ENCODE peak calls at places on chromosomes 12 and 14, in four cellular contexts. T, F, J and H are unnamed samples.

GRCh38 chr14:59213368-59214315 is 25.2 kb downstream of the DAAM1 start:
- DNase-seq in J (no peak), T (no peak), F (no peak), H (peak; percentile 23)

GRCh38 chr12:113010701-113011100 is 32.4 kb downstream of the OAS2 start:
- DNase-seq in J (no peak), T (no peak), F (no peak), H (no peak)

GRCh38 chr14:29664515-29664914 is 263.1 kb downstream of the PRKD1 start:
- DNase-seq in T (no peak), F (no peak), J (no peak), H (no peak)

GRCh38 chr14:54338696-54339317 is 58.0 kb upstream of the CDKN3 start:
- DNase-seq in F (no peak), J (no peak), T (no peak), H (peak; percentile 15)

GRCh38 chr12:116393859-116394650 is 116.6 kb upstream of the MED13L start:
- DNase-seq in F (no peak), T (no peak), J (no peak), H (no peak)

GRCh38 chr12:66387067-66387466 is 84.8 kb downstream of the HELB start:
- DNase-seq in J (no peak), T (no peak), F (no peak), H (no peak)

GRCh38 chr14:89688520-89688919 is 266.0 kb downstream of the EFCAB11 start:
- DNase-seq in T (no peak), J (no peak), F (no peak), H (no peak)

GRCh38 chr12:19206493-19207077 is 77.1 kb downstream of the PLEKHA5 start:
- DNase-seq in F (no peak), J (no peak), T (no peak), H (no peak)

GRCh38 chr12:73892181-73892580 is 645.5 kb upstream of the ATXN7L3B start:
- DNase-seq in T (no peak), J (no peak), F (no peak), H (no peak)

GRCh38 chr12:65446901-65447300 is 168.4 kb downstream of the MSRB3 start:
- DNase-seq in J (no peak), T (no peak), F (no peak), H (no peak)

GRCh38 chr14:75150150-75150549 is 23.3 kb upstream of the NEK9 start:
- DNase-seq in F (no peak), T (no peak), J (no peak), H (no peak)

GRCh38 chr14:21071225-21072041 is 1.3 kb downstream of the ARHGEF40 start:
- DNase-seq in F (peak; percentile 68), T (peak; percentile 88), J (peak; percentile 87), H (peak; percentile 88)

GRCh38 chr14:61462566-61463195 is 141.3 kb downstream of the PRKCH start:
- DNase-seq in F (no peak), T (no peak), J (peak; percentile 63), H (no peak)

GRCh38 chr12:93530358-93530757 is 42.1 kb upstream of the SOCS2 start:
- DNase-seq in J (no peak), F (no peak), T (no peak), H (no peak)

GRCh38 chr12:42757735-42758134 is 168.2 kb upstream of the PRICKLE1 start:
- DNase-seq in T (no peak), J (no peak), F (no peak), H (no peak)

GRCh38 chr12:124469193-124469888 is 98.1 kb downstream of the NCOR2 start:
- DNase-seq in T (no peak), J (no peak), F (no peak), H (no peak)